ENCODE peak calls at places on chromosomes 16 and 17, in four cellular contexts. V is H9; Y is naive thymus-derived CD4-positive, alpha-beta T cell; M is colonic mucosa. I is an unnamed sample.

GRCh38 chr17:37592291-37592690 is 16.9 kb downstream of the SYNRG start:
- DNase-seq in Y (no peak), M (no peak), V (no peak), I (no peak)

GRCh38 chr16:74939688-74940087 is 45.2 kb downstream of the WDR59 start:
- DNase-seq in Y (no peak), M (no peak), V (no peak), I (no peak)

GRCh38 chr16:82990155-82990554 is 363.4 kb downstream of the CDH13 start:
- DNase-seq in V (no peak), Y (no peak), M (no peak), I (no peak)

GRCh38 chr17:46764709-46765401 is 53.6 kb downstream of the WNT3 start:
- DNase-seq in V (no peak), M (no peak), Y (no peak), I (no peak)

GRCh38 chr17:61385091-61385868 is 14.4 kb upstream of the TBX2 start:
- DNase-seq in Y (no peak), V (no peak), M (no peak), I (no peak)

GRCh38 chr17:38674013-38674748 is 576 bp downstream of the EPOP start:
- DNase-seq in M (no peak), Y (peak; percentile 35), V (no peak), I (peak; percentile 29)

GRCh38 chr17:48100591-48101011 is 677 bp downstream of the CBX1 start:
- DNase-seq in V (peak; percentile 90), M (peak; percentile 79), Y (no peak), I (no peak)

GRCh38 chr16:67897231-67897630 is 4.2 kb downstream of the PSKH1 start:
- DNase-seq in Y (no peak), V (no peak), M (no peak), I (no peak)

GRCh38 chr16:27408012-27408601 is 6.1 kb downstream of the IL21R start:
- DNase-seq in V (no peak), Y (no peak), M (no peak), I (peak; percentile 68)

GRCh38 chr16:89922477-89922883 is 662 bp upstream of the TUBB3 start:
- DNase-seq in V (peak; percentile 83), M (peak; percentile 66), Y (no peak), I (no peak)

GRCh38 chr16:50209548-50210265 is 56.6 kb downstream of the TENT4B start:
- DNase-seq in V (peak; percentile 41), Y (no peak), M (peak; percentile 42), I (no peak)
- H3K27ac ChIP-seq in V (no peak overlapping the region), Y (peak overlapping the region; percentile 18), M (peak overlapping the region; percentile 46), I (no peak overlapping the region)

GRCh38 chr16:88285514-88285822 is 97.3 kb upstream of the ZNF469 start:
- DNase-seq in V (no peak), M (no peak), Y (no peak), I (no peak)

GRCh38 chr16:88288303-88288702 is 94.5 kb upstream of the ZNF469 start:
- DNase-seq in M (no peak), V (no peak), Y (no peak), I (no peak)

GRCh38 chr16:88284626-88285513 is 97.9 kb upstream of the ZNF469 start:
- DNase-seq in V (no peak), Y (no peak), M (no peak), I (no peak)

GRCh38 chr16:88287219-88287618 is 95.5 kb upstream of the ZNF469 start:
- DNase-seq in M (no peak), Y (no peak), V (no peak), I (no peak)

GRCh38 chr16:88286301-88286923 is 96.3 kb upstream of the ZNF469 start:
- DNase-seq in V (no peak), Y (no peak), M (no peak), I (no peak)
- H3K9me3 ChIP-seq in V (peaks cover 34% of the 10 kb centered on the region), Y (no peaks in the 10 kb centered on the region), M (no peaks in the 10 kb centered on the region), I (peaks cover 6% of the 10 kb centered on the region)

DNA sequence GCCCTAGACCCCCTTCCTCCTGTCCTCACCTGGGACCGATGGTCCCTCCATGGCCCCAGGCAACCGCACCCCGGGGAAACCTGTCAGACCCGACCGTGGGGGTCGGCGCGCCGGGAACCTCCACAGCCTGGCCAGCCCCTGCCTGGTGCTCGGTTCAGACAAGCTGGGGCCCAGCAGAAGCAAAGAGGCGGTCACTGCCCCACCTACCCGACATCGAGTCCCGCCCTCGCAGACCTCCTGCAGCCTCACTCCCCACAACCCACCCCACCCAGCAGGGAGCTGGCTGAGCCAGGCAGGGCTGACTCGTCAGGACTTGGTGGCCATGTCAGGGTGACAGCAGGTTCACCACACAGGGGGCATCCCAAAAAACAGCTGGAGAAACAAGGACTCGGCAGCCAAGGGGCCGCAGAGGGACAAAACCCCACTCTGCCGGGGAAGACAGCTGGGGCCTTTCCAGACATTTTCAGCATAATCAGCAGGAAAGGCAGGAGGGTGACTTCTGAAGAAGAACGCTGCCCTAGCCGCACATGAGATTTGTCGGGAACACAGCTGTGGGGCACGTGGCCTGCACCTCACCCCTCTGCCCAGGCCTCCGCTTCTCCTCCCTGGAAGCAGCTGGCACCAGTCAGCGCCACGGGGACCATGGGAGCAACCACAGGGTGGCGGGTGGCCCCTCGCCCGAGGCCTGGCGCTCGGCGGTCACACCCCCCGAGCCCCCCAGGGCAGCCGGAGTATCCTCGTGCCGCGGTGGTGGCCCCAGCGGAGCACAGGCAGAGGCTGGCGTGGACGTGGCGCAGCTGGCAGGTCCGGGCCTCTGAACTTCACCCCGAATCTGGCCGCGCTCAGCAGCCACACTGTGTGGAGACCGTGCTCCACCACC is 22.9 kb downstream of the GNPTG start:
- DNase-seq in Y (no peak), V (no peak), M (no peak), I (no peak)
- H3K27ac ChIP-seq in Y (no peak overlapping the region), V (no peak overlapping the region), M (no peak overlapping the region), I (no peak overlapping the region)

GRCh38 chr17:26818736-26819135 is 475.2 kb upstream of the WSB1 start:
- DNase-seq in M (no peak), Y (no peak), V (no peak), I (no peak)
- H3K9me3 ChIP-seq in M (peaks cover 4% of the 10 kb centered on the region), Y (no peaks in the 10 kb centered on the region), V (peaks cover 100% of the 10 kb centered on the region), I (no peaks in the 10 kb centered on the region)

GRCh38 chr17:75739801-75740200 is 18.5 kb downstream of the ITGB4 start:
- DNase-seq in V (no peak), M (no peak), Y (no peak), I (no peak)

GRCh38 chr17:75739174-75739573 is 17.9 kb downstream of the ITGB4 start:
- DNase-seq in M (no peak), Y (no peak), V (no peak), I (no peak)

GRCh38 chr17:75740215-75740614 is 19.0 kb downstream of the ITGB4 start:
- DNase-seq in V (no peak), Y (no peak), M (no peak), I (no peak)

GRCh38 chr17:75737133-75737962 is 16.1 kb downstream of the ITGB4 start:
- DNase-seq in Y (no peak), V (no peak), M (no peak), I (no peak)

DNA sequence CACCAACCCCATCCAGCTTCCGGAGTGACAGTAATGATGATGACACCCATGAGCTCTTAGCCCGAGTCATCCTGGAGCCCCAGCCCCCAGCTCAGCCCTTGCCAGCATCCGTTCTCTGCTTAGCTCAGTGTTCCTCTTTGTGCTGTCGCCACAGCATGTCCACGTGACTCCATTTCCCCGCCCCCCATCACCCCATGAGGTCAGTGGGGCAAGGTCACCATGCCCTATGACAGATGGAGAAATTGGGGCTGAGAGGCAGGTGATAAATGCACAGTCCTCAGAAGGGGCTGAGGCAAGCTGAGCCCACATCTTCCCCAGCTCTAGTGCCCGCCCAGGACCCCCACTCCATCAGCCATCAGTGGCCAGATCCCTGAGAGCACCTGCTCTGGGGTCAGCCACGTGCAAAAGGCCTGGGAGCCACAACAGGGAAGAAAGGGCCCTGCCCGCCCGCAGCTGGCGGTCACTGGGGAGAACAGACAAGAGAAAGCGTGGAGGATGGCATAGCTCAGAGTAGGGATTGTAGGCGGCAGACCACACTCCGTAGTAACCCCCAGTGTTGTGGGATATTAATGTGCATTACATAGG is 17.1 kb downstream of the ITGB4 start:
- DNase-seq in M (no peak), V (no peak), Y (no peak), I (no peak)
- H3K27ac ChIP-seq in M (no peak overlapping the region), V (no peak overlapping the region), Y (no peak overlapping the region), I (no peak overlapping the region)

DNA sequence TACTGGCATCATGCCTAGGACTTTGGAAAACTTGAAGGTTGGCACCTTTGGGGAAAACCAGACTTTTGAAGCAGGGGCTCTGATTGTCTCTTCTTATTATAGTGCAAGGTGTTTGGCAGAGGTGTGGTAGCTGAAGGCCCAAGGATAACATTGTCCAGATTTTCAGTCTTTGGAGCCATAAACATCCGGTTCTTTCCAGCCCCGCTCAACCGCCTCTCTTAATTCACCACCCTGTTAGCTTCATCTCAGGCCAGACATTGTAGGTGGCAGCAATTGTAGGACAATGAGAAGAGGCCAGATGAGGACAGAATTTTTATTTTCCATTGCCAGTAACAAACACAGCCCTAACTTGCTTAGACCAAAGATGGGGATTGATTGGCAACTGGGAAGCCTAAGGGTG is 649.8 kb downstream of the MAF start:
- DNase-seq in M (no peak), V (no peak), Y (no peak), I (no peak)
- H3K9me3 ChIP-seq in M (no peaks in the 10 kb centered on the region), V (no peaks in the 10 kb centered on the region), Y (no peaks in the 10 kb centered on the region), I (no peaks in the 10 kb centered on the region)

GRCh38 chr17:4709794-4710692 is at the start of gene ARRB2:
- DNase-seq in Y (peak; percentile 97), V (peak; percentile 98), M (peak; percentile 96), I (peak; percentile 99)
- H3K27ac ChIP-seq in Y (peak within 1 kb of the TSS; percentile 84), V (no peak within 1 kb of the TSS), M (peak within 1 kb of the TSS; percentile 82), I (peak within 1 kb of the TSS; percentile 79)

GRCh38 chr17:5182597-5183409 is 8.9 kb downstream of the ZNF594 start:
- DNase-seq in M (no peak), V (no peak), Y (no peak), I (no peak)
- H3K9me3 ChIP-seq in M (peaks cover 37% of the 10 kb centered on the region), V (peaks cover 89% of the 10 kb centered on the region), Y (peaks cover 60% of the 10 kb centered on the region), I (peaks cover 55% of the 10 kb centered on the region)

DNA sequence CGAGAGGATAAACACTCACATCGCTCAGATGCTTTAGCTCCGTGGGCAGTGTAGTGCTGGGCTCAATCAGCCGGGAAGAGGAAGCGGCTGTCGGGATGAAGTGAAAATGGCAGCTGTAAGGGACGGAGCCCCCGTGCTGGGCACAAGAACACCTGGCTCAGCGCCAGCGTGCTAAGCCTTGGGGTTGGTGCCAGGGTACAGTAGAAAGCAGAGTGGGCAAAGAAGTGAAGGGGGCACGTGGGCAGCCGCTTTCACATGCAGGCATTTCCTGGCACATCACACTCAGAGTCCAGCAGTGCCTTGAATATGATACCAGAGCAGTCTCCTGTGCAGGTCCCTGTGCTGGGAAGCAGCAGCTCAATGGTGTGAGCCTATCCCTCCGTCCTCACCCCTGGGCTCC is 51.1 kb upstream of the FOXF1 start:
- DNase-seq in Y (no peak), M (no peak), V (no peak), I (no peak)
- H3K27ac ChIP-seq in Y (no peak overlapping the region), M (peak overlapping the region; percentile 59), V (no peak overlapping the region), I (no peak overlapping the region)